ENCODE peak calls at places on chromosomes 7 and 10, in six cellular contexts. F is H9, Z is PC-9, O is Panc1, C is HCT116, K is esophagus squamous epithelium. R is an unnamed sample.

GRCh38 chr7:7736671-7737070 is 18.3 kb upstream of the RPA3 start:
- DNase-seq in F (peak; percentile 38), Z (no peak), O (no peak), C (no peak), K (no peak), R (peak; percentile 81)

GRCh38 chr7:16083931-16084330 is 337.4 kb downstream of the CRPPA start:
- DNase-seq in F (no peak), Z (peak; percentile 81), O (no peak), C (peak; percentile 56), K (no peak), R (no peak)

GRCh38 chr10:100364735-100365391 is 17.8 kb downstream of the SCD start:
- DNase-seq in F (peak; percentile 86), Z (peak; percentile 94), O (peak; percentile 92), C (peak; percentile 95), K (no peak), R (peak; percentile 89)

GRCh38 chr7:35646289-35647033 is 48.5 kb downstream of the HERPUD2 start:
- DNase-seq in F (no peak), Z (no peak), O (no peak), C (no peak), K (no peak), R (no peak)

GRCh38 chr7:92306153-92306552 is 60.4 kb downstream of the ANKIB1 start:
- DNase-seq in F (no peak), Z (no peak), O (no peak), C (peak; percentile 45), K (no peak), R (no peak)

GRCh38 chr10:116737582-116738358 is 4.6 kb downstream of the HSPA12A start:
- DNase-seq in F (peak; percentile 61), Z (no peak), O (no peak), C (no peak), K (no peak), R (peak; percentile 80)

GRCh38 chr10:11882646-11883375 is 59.7 kb downstream of the PROSER2 start:
- DNase-seq in F (no peak), Z (no peak), O (no peak), C (no peak), K (no peak), R (no peak)

GRCh38 chr7:105141068-105141467 is 127.1 kb downstream of the KMT2E start:
- DNase-seq in F (peak; percentile 66), Z (no peak), O (no peak), C (peak; percentile 8), K (no peak), R (peak; percentile 76)

GRCh38 chr7:117750612-117751563 is 122.4 kb downstream of the CTTNBP2 start:
- DNase-seq in F (no peak), Z (no peak), O (no peak), C (no peak), K (no peak), R (no peak)

GRCh38 chr7:77542399-77542798 is 5.3 kb downstream of the PTPN12 start:
- DNase-seq in F (no peak), Z (peak; percentile 60), O (no peak), C (no peak), K (no peak), R (no peak)

GRCh38 chr7:3162286-3162685 is 118.6 kb upstream of the CARD11 start:
- DNase-seq in F (no peak), Z (no peak), O (no peak), C (no peak), K (no peak), R (peak; percentile 60)

GRCh38 chr7:142519077-142519789 is 230.0 kb upstream of the PRSS1 start:
- DNase-seq in F (no peak), Z (no peak), O (no peak), C (no peak), K (no peak), R (no peak)

GRCh38 chr7:3200504-3200903 is 100.5 kb upstream of the SDK1 start:
- DNase-seq in F (peak; percentile 83), Z (no peak), O (no peak), C (peak; percentile 12), K (no peak), R (peak; percentile 88)

GRCh38 chr10:102919237-102919959 is 1.3 kb downstream of the CNNM2 start:
- DNase-seq in F (peak; percentile 41), Z (no peak), O (no peak), C (no peak), K (no peak), R (peak; percentile 76)

GRCh38 chr10:60430017-60430416 is 40.3 kb upstream of the ANK3 start:
- DNase-seq in F (no peak), Z (no peak), O (no peak), C (no peak), K (no peak), R (no peak)

GRCh38 chr7:37318541-37318940 is 130.1 kb downstream of the ELMO1 start:
- DNase-seq in F (no peak), Z (no peak), O (no peak), C (no peak), K (no peak), R (no peak)

GRCh38 chr10:22479419-22479818 is 134.1 kb downstream of the SPAG6 start:
- DNase-seq in F (no peak), Z (no peak), O (no peak), C (no peak), K (no peak), R (no peak)

GRCh38 chr10:132138133-132138532 is 48.6 kb upstream of the DPYSL4 start:
- DNase-seq in F (no peak), Z (no peak), O (no peak), C (no peak), K (no peak), R (no peak)

GRCh38 chr10:130282492-130283233 is 146.5 kb downstream of the GLRX3 start:
- DNase-seq in F (no peak), Z (no peak), O (no peak), C (no peak), K (no peak), R (no peak)

GRCh38 chr7:10908600-10908999 is 65.1 kb upstream of the PHF14 start:
- DNase-seq in F (peak; percentile 98), Z (no peak), O (no peak), C (no peak), K (no peak), R (peak; percentile 91)

GRCh38 chr10:94224656-94225055 is 138.1 kb downstream of the NOC3L start:
- DNase-seq in F (no peak), Z (no peak), O (peak; percentile 33), C (no peak), K (no peak), R (no peak)

GRCh38 chr7:66307591-66308215 is 102.6 kb downstream of the TPST1 start:
- DNase-seq in F (no peak), Z (peak; percentile 36), O (peak; percentile 22), C (no peak), K (no peak), R (no peak)

GRCh38 chr7:44396931-44397525 is 71.6 kb upstream of the CAMK2B start:
- DNase-seq in F (no peak), Z (no peak), O (no peak), C (no peak), K (no peak), R (peak; percentile 20)

GRCh38 chr7:44400033-44400511 is 74.7 kb upstream of the CAMK2B start:
- DNase-seq in F (peak; percentile 17), Z (peak; percentile 26), O (no peak), C (no peak), K (no peak), R (peak; percentile 38)

GRCh38 chr7:44398506-44398905 is 73.1 kb upstream of the CAMK2B start:
- DNase-seq in F (no peak), Z (no peak), O (no peak), C (no peak), K (no peak), R (peak; percentile 30)

GRCh38 chr7:44396498-44396897 is 71.1 kb upstream of the CAMK2B start:
- DNase-seq in F (no peak), Z (no peak), O (no peak), C (no peak), K (no peak), R (no peak)

GRCh38 chr7:44398953-44399574 is 73.7 kb upstream of the CAMK2B start:
- DNase-seq in F (no peak), Z (no peak), O (no peak), C (no peak), K (no peak), R (no peak)
- H3K9me3 ChIP-seq in F (no peaks in the 10 kb centered on the region), Z (no peaks in the 10 kb centered on the region), O (no peaks in the 10 kb centered on the region), C (no peaks in the 10 kb centered on the region), K (no peaks in the 10 kb centered on the region), R (no peaks in the 10 kb centered on the region)

GRCh38 chr7:130841416-130841815 is 107.4 kb upstream of the KLF14 start:
- DNase-seq in F (no peak), Z (no peak), O (no peak), C (no peak), K (no peak), R (no peak)
- H3K27ac ChIP-seq in F (no peak overlapping the region), Z (no peak overlapping the region), O (no peak overlapping the region), C (peak overlapping the region; percentile 94), K (no peak overlapping the region), R (no peak overlapping the region)

GRCh38 chr10:42519079-42519478 is 119.3 kb downstream of the ZNF33B start:
- DNase-seq in F (no peak), Z (no peak), O (no peak), C (no peak), K (no peak), R (no peak)
- H3K9me3 ChIP-seq in F (peaks cover 94% of the 10 kb centered on the region), Z (peaks cover 87% of the 10 kb centered on the region), O (peaks cover 60% of the 10 kb centered on the region), C (peaks cover 32% of the 10 kb centered on the region), K (peaks cover 93% of the 10 kb centered on the region), R (peaks cover 98% of the 10 kb centered on the region)

DNA sequence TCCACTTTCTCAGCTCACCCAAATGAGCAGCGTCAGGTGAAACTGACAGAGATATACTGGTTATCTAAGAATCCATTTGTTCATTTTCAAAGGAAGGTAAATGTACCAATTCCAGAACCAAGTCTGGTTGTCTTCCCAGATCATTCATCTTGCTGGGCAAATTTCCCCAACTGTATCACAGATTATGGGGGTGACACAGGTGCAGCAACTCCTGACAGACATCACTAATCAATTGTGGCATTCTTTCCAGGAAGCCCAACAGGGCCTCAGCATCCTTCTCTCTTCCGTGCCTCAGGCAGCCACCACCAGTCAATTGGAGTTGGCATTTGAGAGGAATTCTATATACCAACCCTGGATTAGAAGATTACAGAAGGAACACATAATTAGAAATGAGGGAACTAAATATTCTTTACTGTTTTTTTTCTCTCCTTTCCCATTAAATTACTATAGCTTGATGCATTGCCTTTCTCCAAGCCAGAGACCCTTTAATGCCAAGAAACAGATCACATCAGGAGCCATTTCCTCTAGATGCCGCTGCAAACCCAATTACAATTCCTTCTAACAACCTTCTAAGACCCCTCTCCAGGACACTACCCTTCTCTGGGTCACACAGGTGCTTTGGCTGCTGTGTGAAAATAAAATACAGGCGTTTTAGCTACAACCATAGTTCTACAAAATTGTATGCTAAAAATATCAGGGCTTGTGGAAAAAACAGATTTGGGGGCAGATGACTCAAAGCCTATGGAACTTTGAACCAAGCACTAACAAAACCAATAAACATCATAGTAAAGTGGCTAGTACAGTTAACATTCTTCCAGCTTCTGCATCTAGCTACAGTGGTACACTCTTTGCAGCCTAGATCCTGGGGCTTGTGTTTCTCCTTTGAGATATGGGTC is 291.6 kb downstream of the RNLS start:
- DNase-seq in F (no peak), Z (no peak), O (no peak), C (no peak), K (no peak), R (no peak)
- H3K27ac ChIP-seq in F (no peak overlapping the region), Z (no peak overlapping the region), O (no peak overlapping the region), C (no peak overlapping the region), K (no peak overlapping the region), R (no peak overlapping the region)

GRCh38 chr7:71377062-71377461 is 245.1 kb downstream of the GALNT17 start:
- DNase-seq in F (no peak), Z (no peak), O (no peak), C (no peak), K (no peak), R (no peak)
- H3K9me3 ChIP-seq in F (peaks cover 8% of the 10 kb centered on the region), Z (no peaks in the 10 kb centered on the region), O (peaks cover 3% of the 10 kb centered on the region), C (peaks cover 7% of the 10 kb centered on the region), K (no peaks in the 10 kb centered on the region), R (peaks cover 61% of the 10 kb centered on the region)